ENCODE peak calls at places on chromosomes 12 and 14, in seven cellular contexts. H is WTC11, I is GM06990, F is AG09309, P is endothelial cell, K is HCT116, Y is IMR-90. R is an unnamed sample.

GRCh38 chr14:50038398-50039119 is 77.8 kb downstream of the VCPKMT start:
- DNase-seq in H (no peak), I (peak), K (no peak), Y (peak), F (peak), P (no peak), R (no peak)

GRCh38 chr12:113852695-113853490 is 113.2 kb downstream of the RBM19 start:
- DNase-seq in K (no peak), P (no peak), I (no peak), F (no peak), H (no peak), Y (no peak), R (no peak)

GRCh38 chr12:40697566-40698257 is 5.5 kb downstream of the CNTN1 start:
- DNase-seq in K (no peak), Y (no peak), F (no peak), H (no peak), P (no peak), I (no peak), R (no peak)

GRCh38 chr12:7642876-7643309 is 22.8 kb downstream of the APOBEC1 start:
- DNase-seq in Y (no peak), P (peak), K (peak), H (peak), I (no peak), F (no peak), R (no peak)

GRCh38 chr12:32502693-32503510 is 103.5 kb downstream of the FGD4 start:
- DNase-seq in P (no peak), H (no peak), F (peak), Y (peak), I (no peak), K (no peak), R (no peak)

GRCh38 chr14:70822706-70823185 is 13.4 kb upstream of the MAP3K9 start:
- DNase-seq in I (no peak), P (peak), Y (peak), K (no peak), H (peak), F (no peak), R (no peak)

GRCh38 chr14:91311284-91311662 is 66.8 kb upstream of the GPR68 start:
- DNase-seq in K (no peak), F (no peak), P (no peak), I (no peak), H (no peak), Y (no peak), R (no peak)

GRCh38 chr14:91125801-91126200 is 11.9 kb downstream of the DGLUCY start:
- DNase-seq in K (no peak), I (no peak), H (no peak), Y (no peak), P (no peak), F (no peak), R (no peak)

GRCh38 chr12:5794156-5794555 is 150.9 kb downstream of the ANO2 start:
- DNase-seq in I (no peak), K (no peak), Y (no peak), H (no peak), P (no peak), F (no peak), R (no peak)

GRCh38 chr14:94640721-94641631 is 28.8 kb downstream of the SERPINA3 start:
- DNase-seq in I (no peak), Y (no peak), P (no peak), K (peak), H (no peak), F (no peak), R (no peak)

GRCh38 chr12:105083551-105084105 is 630 bp downstream of the ALDH1L2 start:
- DNase-seq in I (peak), P (no peak), H (peak), F (no peak), Y (peak), K (no peak), R (peak)

GRCh38 chr12:57834086-57834876 is 12.2 kb downstream of the CTDSP2 start:
- DNase-seq in P (no peak), I (no peak), Y (no peak), K (no peak), F (no peak), H (no peak), R (no peak)

GRCh38 chr14:39175445-39176262 is 600 bp downstream of the PNN start:
- DNase-seq in P (peak), K (no peak), Y (peak), H (peak), I (peak), F (no peak), R (no peak)

GRCh38 chr12:51678086-51678724 is 87.2 kb downstream of the SCN8A start:
- DNase-seq in P (peak), K (peak), F (no peak), H (peak), Y (peak), I (peak), R (no peak)

GRCh38 chr14:47150267-47150666 is 498.7 kb upstream of the RPL10L start:
- DNase-seq in P (no peak), H (no peak), F (no peak), I (no peak), K (no peak), Y (no peak), R (no peak)

GRCh38 chr14:91624757-91625156 is 107.1 kb downstream of the CATSPERB start:
- DNase-seq in H (no peak), I (no peak), K (no peak), P (no peak), F (no peak), Y (no peak), R (no peak)

GRCh38 chr14:70009961-70010360 is 130.7 kb downstream of the SMOC1 start:
- DNase-seq in K (no peak), F (no peak), I (no peak), P (no peak), Y (no peak), H (no peak), R (no peak)

GRCh38 chr12:1590083-1590979 is 4.0 kb downstream of the FBXL14 start:
- DNase-seq in H (peak), I (no peak), Y (peak), P (no peak), K (no peak), F (no peak), R (no peak)

GRCh38 chr12:13376627-13377373 is 180.3 kb downstream of the EMP1 start:
- DNase-seq in Y (no peak), F (no peak), H (no peak), K (no peak), I (no peak), P (no peak), R (no peak)

GRCh38 chr14:34059925-34060746 is 109.3 kb upstream of the EGLN3 start:
- DNase-seq in K (no peak), I (peak), F (no peak), Y (peak), H (peak), P (peak), R (peak)
- TF ChIP-seq CTCF in K (no peak), I (no peak), F (no peak), Y (peak), H (no peak), P (no peak), R (no peak)

GRCh38 chr14:103022669-103023044 is 34.7 kb downstream of the CDC42BPB start:
- DNase-seq in I (no peak), H (no peak), K (no peak), F (no peak), Y (no peak), P (no peak), R (no peak)
- TF ChIP-seq CTCF in I (no peak), H (no peak), K (no peak), F (no peak), Y (peak), P (no peak), R (no peak)

GRCh38 chr14:102320671-102321455 is 1.3 kb downstream of the ZNF839 start:
- DNase-seq in F (no peak), P (no peak), H (no peak), K (no peak), Y (no peak), I (no peak), R (no peak)

GRCh38 chr14:102318781-102319276 is 717 bp upstream of the ZNF839 start:
- DNase-seq in Y (no peak), K (no peak), I (no peak), H (no peak), P (no peak), F (no peak), R (no peak)

GRCh38 chr14:102319351-102320032 is at the start of gene ZNF839:
- DNase-seq in P (peak), I (peak), F (no peak), H (peak), Y (peak), K (peak), R (peak)

GRCh38 chr14:102321456-102322101 is 2.0 kb downstream of the ZNF839 start:
- DNase-seq in Y (no peak), P (no peak), H (no peak), K (no peak), I (no peak), F (no peak), R (no peak)

DNA sequence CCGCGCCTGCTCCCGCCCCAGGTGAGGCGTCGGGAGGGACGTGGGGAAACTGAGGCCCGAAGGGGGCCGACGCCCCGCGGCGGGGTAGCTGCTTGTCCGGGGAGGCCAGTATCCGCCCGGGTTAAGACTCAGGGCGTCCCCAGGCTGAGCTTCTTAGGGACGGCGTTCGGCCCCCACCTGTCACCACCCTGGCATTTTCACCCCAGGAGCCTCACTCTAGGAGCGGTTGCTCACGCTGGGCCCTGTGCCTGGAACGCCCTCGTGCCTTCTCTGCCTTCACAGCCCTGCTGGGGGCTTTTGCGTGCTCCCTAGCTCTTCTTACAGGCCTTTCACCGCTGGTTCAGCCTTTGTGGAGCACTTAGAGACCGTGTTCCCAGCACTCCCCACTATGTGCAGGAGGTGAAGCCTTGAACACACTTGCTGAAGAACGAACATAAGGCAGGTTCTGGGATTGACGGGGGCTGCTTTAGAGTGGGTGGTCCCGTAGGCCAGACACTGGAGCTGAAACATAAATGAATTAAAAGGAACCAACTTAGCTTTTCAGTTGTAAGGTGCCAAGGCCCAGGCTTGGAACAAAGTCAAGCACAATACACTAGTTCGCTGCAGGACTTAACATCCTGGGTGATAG is 601 bp downstream of the ZNF839 start:
- DNase-seq in F (no peak), Y (peak), K (no peak), H (no peak), P (peak), I (peak), R (no peak)
- TF ChIP-seq CTCF in F (no peak), Y (no peak), K (no peak), H (no peak), P (no peak), I (no peak), R (no peak)

GRCh38 chr14:68738559-68738958 is 54.3 kb downstream of the ZFP36L1 start:
- DNase-seq in H (no peak), Y (no peak), K (no peak), P (no peak), I (no peak), F (no peak), R (no peak)

GRCh38 chr14:68739701-68740100 is 53.2 kb downstream of the ZFP36L1 start:
- DNase-seq in F (no peak), I (no peak), P (no peak), Y (no peak), K (no peak), H (no peak), R (no peak)

GRCh38 chr14:68741481-68741799 is 51.4 kb downstream of the ZFP36L1 start:
- DNase-seq in I (no peak), F (no peak), P (no peak), K (no peak), H (no peak), Y (no peak), R (no peak)

GRCh38 chr14:68741839-68742470 is 50.9 kb downstream of the ZFP36L1 start:
- DNase-seq in F (no peak), P (no peak), Y (no peak), I (peak), H (no peak), K (no peak), R (peak)

DNA sequence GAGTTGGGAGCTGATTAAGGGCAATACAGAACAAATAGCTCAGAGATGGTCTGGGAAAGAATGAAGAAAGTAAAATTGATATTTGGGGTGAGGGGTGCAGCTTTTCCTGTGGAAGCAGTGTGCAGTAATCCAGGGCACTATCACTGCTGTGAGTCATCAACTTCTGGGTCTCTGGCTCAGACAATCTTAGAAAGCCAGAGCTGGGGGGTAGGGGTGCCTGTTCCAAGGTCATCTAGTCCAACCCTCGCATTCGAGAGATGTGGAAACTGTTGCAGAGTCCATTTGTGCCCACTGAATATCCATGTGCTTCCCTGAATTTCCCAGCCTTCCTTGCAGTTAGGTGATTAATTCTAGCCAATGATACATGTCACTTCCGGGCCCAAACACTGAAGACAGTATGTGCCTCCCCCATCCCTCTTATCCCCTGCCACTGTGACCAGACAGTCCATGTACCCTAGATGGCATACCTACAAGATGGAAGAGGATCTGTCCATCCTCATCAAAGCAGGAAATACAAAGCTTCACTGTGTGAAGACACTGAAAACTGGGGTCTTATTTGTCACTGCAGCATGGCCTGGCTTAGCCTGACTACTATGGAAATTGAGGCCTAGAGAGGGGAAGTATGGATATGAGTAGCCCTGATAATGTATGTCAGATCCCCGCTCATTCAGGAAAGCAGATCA is 51.9 kb downstream of the ZFP36L1 start:
- DNase-seq in Y (no peak), F (no peak), H (no peak), I (no peak), P (no peak), K (no peak), R (no peak)
- TF ChIP-seq CTCF in Y (no peak), F (no peak), H (no peak), I (no peak), P (no peak), K (no peak), R (no peak)

GRCh38 chr14:65329481-65329880 is 83.0 kb upstream of the FUT8 start:
- DNase-seq in I (no peak), F (no peak), P (no peak), K (no peak), Y (no peak), H (no peak), R (no peak)
- TF ChIP-seq CTCF in I (no peak), F (no peak), P (no peak), K (no peak), Y (no peak), H (no peak), R (no peak)

DNA sequence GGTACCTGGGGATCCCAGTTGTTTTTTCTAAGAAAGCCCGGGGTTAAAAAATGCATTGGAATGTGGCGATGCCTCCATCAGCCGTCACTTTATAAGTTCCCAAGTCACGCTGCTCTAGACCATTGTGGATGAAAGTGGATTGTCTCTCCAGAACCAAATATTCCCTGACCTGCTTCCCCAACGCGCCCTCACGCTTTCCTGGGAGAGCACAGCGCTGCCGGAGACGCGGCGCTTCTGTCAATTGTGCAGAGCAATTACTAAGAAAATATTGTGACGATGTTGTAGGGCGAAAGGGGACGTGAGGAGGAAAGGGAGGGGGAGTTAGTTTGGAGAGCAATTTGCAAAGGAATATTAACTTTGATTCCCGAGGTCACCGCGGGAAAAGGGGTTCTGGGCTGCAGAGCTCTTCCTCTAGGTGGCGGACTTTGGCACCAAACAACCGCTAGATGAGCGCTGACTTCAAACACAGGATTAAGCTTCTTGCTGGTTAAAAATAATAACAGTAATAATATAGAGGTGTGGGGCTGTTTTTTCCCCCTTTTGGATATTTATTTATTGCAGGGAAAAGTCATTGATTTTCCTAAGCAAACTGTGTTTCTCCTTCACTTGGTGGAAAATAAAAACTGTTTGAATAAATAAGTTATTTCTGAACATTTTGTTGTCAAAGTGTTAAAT is 9.6 kb upstream of the FOXG1 start:
- DNase-seq in I (no peak), P (peak), H (peak), K (no peak), Y (peak), F (no peak), R (no peak)
- TF ChIP-seq CTCF in I (peak), P (peak), H (peak), K (no peak), Y (peak), F (peak), R (no peak)

R was measured in activated B cell treated with CpG ODN at 0.5 μM for 24 hours.